ENCODE peak calls at places on chromosomes 6 and 20, in five cellular contexts. One of them, this sample, is unnamed.

GRCh38 chr6:27479319-27480182 is 6.6 kb upstream of the ZNF184 start:
- DNase-seq in pancreas: peak
- DNase-seq in pulmonary artery endothelial cell: peak
- DNase-seq in iPS-NIHi11: peak
- DNase-seq in Panc1: peak
- DNase-seq in this sample: peak

GRCh38 chr20:17638835-17639407 is 43.1 kb downstream of the RRBP1 start:
- DNase-seq in pancreas: no peak
- DNase-seq in iPS-NIHi11: no peak
- DNase-seq in pulmonary artery endothelial cell: no peak
- DNase-seq in Panc1: no peak
- DNase-seq in this sample: no peak

GRCh38 chr6:145904878-145905277 is 59.3 kb downstream of the SHPRH start:
- DNase-seq in iPS-NIHi11: no peak
- DNase-seq in pancreas: no peak
- DNase-seq in pulmonary artery endothelial cell: no peak
- DNase-seq in Panc1: no peak
- DNase-seq in this sample: no peak

GRCh38 chr6:44849829-44850228 is 462.3 kb downstream of the CDC5L start:
- DNase-seq in pancreas: no peak
- DNase-seq in pulmonary artery endothelial cell: no peak
- DNase-seq in iPS-NIHi11: no peak
- DNase-seq in Panc1: no peak
- DNase-seq in this sample: no peak

GRCh38 chr6:110355727-110356126 is 2.4 kb downstream of the METTL24 start:
- DNase-seq in Panc1: no peak
- DNase-seq in pulmonary artery endothelial cell: no peak
- DNase-seq in pancreas: no peak
- DNase-seq in iPS-NIHi11: no peak
- DNase-seq in this sample: no peak

GRCh38 chr6:37182736-37183590 is 13.0 kb downstream of the PIM1 start:
- DNase-seq in iPS-NIHi11: no peak
- DNase-seq in Panc1: no peak
- DNase-seq in pulmonary artery endothelial cell: no peak
- DNase-seq in pancreas: no peak
- DNase-seq in this sample: no peak

GRCh38 chr6:75412937-75413662 is 80.5 kb downstream of the FILIP1 start:
- DNase-seq in pancreas: no peak
- DNase-seq in Panc1: no peak
- DNase-seq in iPS-NIHi11: no peak
- DNase-seq in pulmonary artery endothelial cell: no peak
- DNase-seq in this sample: no peak

GRCh38 chr20:50625986-50626677 is 65.2 kb downstream of the RIPOR3 start:
- DNase-seq in iPS-NIHi11: peak
- DNase-seq in pulmonary artery endothelial cell: no peak
- DNase-seq in pancreas: peak
- DNase-seq in Panc1: no peak
- DNase-seq in this sample: no peak

GRCh38 chr6:28474441-28475219 is 31.3 kb upstream of the ZSCAN23 start:
- DNase-seq in pulmonary artery endothelial cell: no peak
- DNase-seq in Panc1: peak
- DNase-seq in pancreas: no peak
- DNase-seq in iPS-NIHi11: peak
- DNase-seq in this sample: no peak

GRCh38 chr20:58675641-58676040 is 17.0 kb upstream of the NPEPL1 start:
- DNase-seq in Panc1: no peak
- DNase-seq in iPS-NIHi11: no peak
- DNase-seq in pulmonary artery endothelial cell: no peak
- DNase-seq in pancreas: no peak
- DNase-seq in this sample: no peak

GRCh38 chr6:118917550-118918321 is 17.2 kb downstream of the MCM9 start:
- DNase-seq in pulmonary artery endothelial cell: no peak
- DNase-seq in pancreas: no peak
- DNase-seq in iPS-NIHi11: no peak
- DNase-seq in Panc1: no peak
- DNase-seq in this sample: no peak

GRCh38 chr6:111983197-111983596 is 70.7 kb upstream of the CCN6 start:
- DNase-seq in Panc1: no peak
- DNase-seq in pancreas: no peak
- DNase-seq in pulmonary artery endothelial cell: no peak
- DNase-seq in iPS-NIHi11: no peak
- DNase-seq in this sample: no peak

GRCh38 chr6:154993710-154994109 is 1.4 kb upstream of the TIAM2 start:
- DNase-seq in Panc1: no peak
- DNase-seq in iPS-NIHi11: no peak
- DNase-seq in pulmonary artery endothelial cell: no peak
- DNase-seq in pancreas: no peak
- DNase-seq in this sample: no peak

GRCh38 chr20:43755390-43755789 is 28.6 kb upstream of the GTSF1L start:
- DNase-seq in iPS-NIHi11: no peak
- DNase-seq in Panc1: no peak
- DNase-seq in pancreas: no peak
- DNase-seq in pulmonary artery endothelial cell: no peak
- DNase-seq in this sample: no peak

GRCh38 chr6:6661684-6662083 is 73.2 kb downstream of the LY86 start:
- DNase-seq in iPS-NIHi11: no peak
- DNase-seq in pancreas: no peak
- DNase-seq in pulmonary artery endothelial cell: peak
- DNase-seq in Panc1: no peak
- DNase-seq in this sample: peak

GRCh38 chr6:157443066-157443800 is 62.2 kb downstream of the ZDHHC14 start:
- DNase-seq in pancreas: no peak
- DNase-seq in Panc1: no peak
- DNase-seq in iPS-NIHi11: no peak
- DNase-seq in pulmonary artery endothelial cell: no peak
- DNase-seq in this sample: no peak

GRCh38 chr6:155120034-155120433 is 124.9 kb downstream of the TIAM2 start:
- DNase-seq in pancreas: no peak
- DNase-seq in iPS-NIHi11: peak
- DNase-seq in Panc1: no peak
- DNase-seq in pulmonary artery endothelial cell: no peak
- DNase-seq in this sample: no peak

GRCh38 chr6:24524329-24524728 is 29.6 kb downstream of the ALDH5A1 start:
- DNase-seq in pancreas: no peak
- DNase-seq in iPS-NIHi11: no peak
- DNase-seq in Panc1: no peak
- DNase-seq in pulmonary artery endothelial cell: no peak
- DNase-seq in this sample: no peak

GRCh38 chr20:54063998-54064676 is 6.3 kb downstream of the BCAS1 start:
- DNase-seq in pulmonary artery endothelial cell: no peak
- DNase-seq in Panc1: no peak
- DNase-seq in iPS-NIHi11: no peak
- DNase-seq in pancreas: no peak
- DNase-seq in this sample: no peak

GRCh38 chr6:52694404-52694803 is 23.5 kb downstream of the TMEM14A start:
- DNase-seq in iPS-NIHi11: no peak
- DNase-seq in pancreas: no peak
- DNase-seq in pulmonary artery endothelial cell: no peak
- DNase-seq in Panc1: no peak
- DNase-seq in this sample: no peak

GRCh38 chr6:109033655-109034054 is 61.0 kb downstream of the SESN1 start:
- DNase-seq in iPS-NIHi11: no peak
- DNase-seq in pulmonary artery endothelial cell: no peak
- DNase-seq in Panc1: no peak
- DNase-seq in pancreas: no peak
- DNase-seq in this sample: no peak

GRCh38 chr20:728022-728944 is 40.0 kb downstream of the SLC52A3 start:
- DNase-seq in iPS-NIHi11: peak
- DNase-seq in pulmonary artery endothelial cell: no peak
- DNase-seq in Panc1: peak
- DNase-seq in pancreas: peak
- DNase-seq in this sample: peak

GRCh38 chr6:35192301-35192860 is 21.4 kb upstream of the SCUBE3 start:
- DNase-seq in pancreas: no peak
- DNase-seq in Panc1: no peak
- DNase-seq in iPS-NIHi11: no peak
- DNase-seq in pulmonary artery endothelial cell: no peak
- DNase-seq in this sample: no peak

GRCh38 chr6:2977799-2978558 is 6.6 kb upstream of the SERPINB6 start:
- DNase-seq in pulmonary artery endothelial cell: no peak
- DNase-seq in pancreas: no peak
- DNase-seq in Panc1: no peak
- DNase-seq in iPS-NIHi11: no peak
- DNase-seq in this sample: peak

GRCh38 chr6:32565511-32565910 is 24.1 kb downstream of the HLA-DRB1 start:
- DNase-seq in pancreas: no peak
- DNase-seq in Panc1: no peak
- DNase-seq in pulmonary artery endothelial cell: no peak
- DNase-seq in iPS-NIHi11: no peak
- DNase-seq in this sample: no peak

GRCh38 chr20:23141016-23141415 is 54.9 kb upstream of the CD93 start:
- DNase-seq in iPS-NIHi11: no peak
- DNase-seq in Panc1: no peak
- DNase-seq in pulmonary artery endothelial cell: no peak
- DNase-seq in pancreas: no peak
- DNase-seq in this sample: no peak

GRCh38 chr20:49928411-49929141 is 7.6 kb upstream of the RNF114 start:
- DNase-seq in iPS-NIHi11: peak
- DNase-seq in Panc1: peak
- DNase-seq in pulmonary artery endothelial cell: no peak
- DNase-seq in pancreas: peak
- DNase-seq in this sample: peak

GRCh38 chr6:34900321-34901031 is 11.4 kb downstream of the ANKS1A start:
- DNase-seq in pulmonary artery endothelial cell: no peak
- DNase-seq in pancreas: no peak
- DNase-seq in Panc1: no peak
- DNase-seq in iPS-NIHi11: no peak
- DNase-seq in this sample: no peak

GRCh38 chr6:42774201-42774600 is 7.7 kb upstream of the BICRAL start:
- DNase-seq in pulmonary artery endothelial cell: no peak
- DNase-seq in iPS-NIHi11: no peak
- DNase-seq in pancreas: no peak
- DNase-seq in Panc1: no peak
- DNase-seq in this sample: no peak